ENCODE peak calls at places on chromosomes 13 and 19, in four cellular contexts. F is GM12892, O is HepG2, E is K562. H is an unnamed sample.

GRCh38 chr13:96075953-96076543 is 13.9 kb upstream of the HS6ST3 start:
- DNase-seq in O (peak; percentile 12), E (no peak), F (no peak), H (no peak)

GRCh38 chr13:98771838-98772611 is 19.6 kb upstream of the SLC15A1 start:
- DNase-seq in F (no peak), O (no peak), E (no peak), H (no peak)

GRCh38 chr13:49669735-49670309 is 21.5 kb downstream of the EBPL start:
- DNase-seq in O (peak; percentile 60), E (peak; percentile 57), F (no peak), H (no peak)

GRCh38 chr19:41219924-41220567 is 1.0 kb downstream of the AXL start:
- DNase-seq in F (no peak), O (no peak), E (peak; percentile 68), H (no peak)

GRCh38 chr13:75489502-75490263 is 7.7 kb upstream of the TBC1D4 start:
- DNase-seq in E (no peak), O (peak; percentile 46), F (no peak), H (no peak)

GRCh38 chr19:17289489-17289888 is 7.8 kb downstream of the ANKLE1 start:
- DNase-seq in F (peak; percentile 88), E (peak; percentile 96), O (no peak), H (peak; percentile 77)

GRCh38 chr19:46000497-46001246 is 5.4 kb downstream of the CCDC61 start:
- DNase-seq in E (peak; percentile 85), O (no peak), F (peak; percentile 90), H (peak; percentile 90)

GRCh38 chr13:101893021-101893420 is 440.5 kb downstream of the ITGBL1 start:
- DNase-seq in O (no peak), E (no peak), F (no peak), H (no peak)

GRCh38 chr13:111281751-111282311 is 38.6 kb upstream of the TEX29 start:
- DNase-seq in O (no peak), E (no peak), F (no peak), H (no peak)

GRCh38 chr13:25608181-25608580 is 236.4 kb downstream of the ATP8A2 start:
- DNase-seq in F (no peak), O (no peak), E (no peak), H (no peak)

GRCh38 chr19:2867025-2867991 is at the start of gene ZNF556:
- DNase-seq in O (peak; percentile 100), E (peak; percentile 77), F (peak; percentile 20), H (no peak)

GRCh38 chr13:113291129-113291528 is 5.9 kb upstream of the LAMP1 start:
- DNase-seq in F (no peak), O (no peak), E (no peak), H (no peak)

GRCh38 chr19:35167251-35168119 is 12.9 kb downstream of the FXYD5 start:
- DNase-seq in O (no peak), F (no peak), E (peak; percentile 18), H (no peak)

GRCh38 chr19:8302357-8302691 is 5.8 kb downstream of the CD320 start:
- DNase-seq in E (peak; percentile 11), F (no peak), O (no peak), H (no peak)

GRCh38 chr19:11927227-11927626 is 2.3 kb downstream of the ZNF700 start:
- DNase-seq in F (no peak), O (no peak), E (no peak), H (no peak)

GRCh38 chr19:11921852-11922495 is 2.9 kb upstream of the ZNF700 start:
- DNase-seq in E (no peak), O (no peak), F (no peak), H (no peak)

DNA sequence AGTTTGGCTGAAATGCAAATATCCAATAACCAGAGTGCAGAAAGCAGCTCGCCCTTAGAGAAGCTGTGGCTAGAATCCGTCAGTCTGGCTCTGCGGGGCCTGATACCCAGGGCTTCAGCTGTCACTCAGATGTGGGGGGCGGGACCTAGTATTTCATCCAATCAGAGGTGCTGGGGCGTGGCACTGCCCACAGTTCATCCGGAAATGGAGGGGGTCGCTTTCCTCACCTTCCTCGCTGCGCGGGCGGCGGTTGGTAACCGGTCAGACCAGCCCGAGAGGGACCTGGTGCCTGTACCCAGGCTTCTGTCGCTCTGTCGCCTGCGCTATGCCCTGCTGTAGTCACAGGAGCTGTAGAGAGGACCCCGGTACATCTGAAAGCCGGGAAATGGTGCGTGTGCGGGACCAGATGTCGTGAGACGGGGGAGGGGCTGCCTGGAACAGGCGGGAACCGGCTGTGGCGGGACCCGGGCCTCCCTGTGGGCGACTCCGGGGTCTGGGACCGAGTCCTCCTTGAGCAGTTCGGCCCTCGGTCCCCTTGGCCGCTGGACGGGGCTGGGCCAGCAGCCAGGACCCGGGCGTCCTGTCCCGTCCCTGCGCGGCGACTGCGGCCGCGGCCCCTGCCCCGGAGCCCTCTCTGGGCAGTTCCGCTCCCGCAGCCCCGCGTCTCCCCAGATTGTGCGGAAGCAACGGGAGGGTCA is at the start of gene ZNF700:
- DNase-seq in E (peak; percentile 94), F (peak; percentile 71), O (peak; percentile 93), H (peak; percentile 73)
- TF ChIP-seq POLR2A in E (peak; percentile 97), F (peak; percentile 91), O (peak; percentile 84), H (peak; percentile 89)

DNA sequence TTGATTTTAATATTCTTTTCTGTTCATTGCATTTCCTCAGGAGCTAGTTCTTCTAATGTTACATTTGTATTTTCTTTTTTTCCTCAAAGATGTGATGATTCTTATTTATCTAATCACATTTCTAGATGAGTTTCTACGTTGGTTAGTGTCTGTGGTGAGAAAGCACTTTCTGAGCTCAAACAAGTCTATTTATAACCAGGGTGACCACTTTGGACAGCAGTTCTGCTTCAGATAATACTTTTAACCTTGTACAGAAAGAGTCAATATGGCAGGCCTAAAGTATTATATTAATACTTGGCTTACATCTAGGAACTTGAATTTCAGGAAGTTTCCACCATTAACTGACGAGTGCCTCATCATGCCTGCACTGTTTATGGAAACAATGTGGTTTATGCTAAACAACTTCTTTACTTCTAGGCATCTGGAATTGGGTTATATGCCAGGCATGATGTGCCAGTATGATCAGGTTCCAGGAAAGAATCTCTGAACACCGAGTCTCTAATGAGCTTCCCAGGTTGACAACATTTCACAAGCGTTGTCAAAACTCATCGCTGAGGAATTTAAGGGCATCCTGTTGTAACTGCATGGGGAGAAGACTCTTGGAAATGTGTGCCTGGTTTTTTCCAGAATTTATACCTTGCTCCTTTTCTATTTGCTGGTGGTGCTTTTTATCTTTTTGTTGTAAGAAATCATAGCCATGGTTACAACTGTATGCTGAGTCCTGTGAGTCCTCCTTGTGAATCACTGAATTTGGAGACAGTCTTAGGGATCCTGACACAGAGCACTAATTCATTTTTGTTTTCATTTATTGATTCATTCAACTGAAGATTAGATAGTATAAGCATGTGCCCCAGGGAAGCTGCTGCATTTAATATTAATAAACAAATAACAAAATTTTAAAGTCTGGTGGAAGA is 344.4 kb upstream of the PCDH9 start:
- DNase-seq in O (no peak), E (no peak), F (no peak), H (no peak)
- TF ChIP-seq TAF1 in O (no peak), E (no peak), F (no peak), H (no peak)

GRCh38 chr19:39446365-39447084 is 1.1 kb downstream of the SUPT5H start:
- DNase-seq in O (no peak), F (no peak), E (no peak), H (no peak)

GRCh38 chr19:39449116-39449797 is 3.9 kb downstream of the SUPT5H start:
- DNase-seq in F (no peak), E (no peak), O (no peak), H (no peak)

GRCh38 chr19:39444598-39445257 is 654 bp upstream of the SUPT5H start:
- DNase-seq in E (no peak), F (no peak), O (no peak), H (no peak)

GRCh38 chr19:39448271-39448670 is 2.9 kb downstream of the SUPT5H start:
- DNase-seq in O (no peak), F (peak; percentile 48), E (no peak), H (no peak)

DNA sequence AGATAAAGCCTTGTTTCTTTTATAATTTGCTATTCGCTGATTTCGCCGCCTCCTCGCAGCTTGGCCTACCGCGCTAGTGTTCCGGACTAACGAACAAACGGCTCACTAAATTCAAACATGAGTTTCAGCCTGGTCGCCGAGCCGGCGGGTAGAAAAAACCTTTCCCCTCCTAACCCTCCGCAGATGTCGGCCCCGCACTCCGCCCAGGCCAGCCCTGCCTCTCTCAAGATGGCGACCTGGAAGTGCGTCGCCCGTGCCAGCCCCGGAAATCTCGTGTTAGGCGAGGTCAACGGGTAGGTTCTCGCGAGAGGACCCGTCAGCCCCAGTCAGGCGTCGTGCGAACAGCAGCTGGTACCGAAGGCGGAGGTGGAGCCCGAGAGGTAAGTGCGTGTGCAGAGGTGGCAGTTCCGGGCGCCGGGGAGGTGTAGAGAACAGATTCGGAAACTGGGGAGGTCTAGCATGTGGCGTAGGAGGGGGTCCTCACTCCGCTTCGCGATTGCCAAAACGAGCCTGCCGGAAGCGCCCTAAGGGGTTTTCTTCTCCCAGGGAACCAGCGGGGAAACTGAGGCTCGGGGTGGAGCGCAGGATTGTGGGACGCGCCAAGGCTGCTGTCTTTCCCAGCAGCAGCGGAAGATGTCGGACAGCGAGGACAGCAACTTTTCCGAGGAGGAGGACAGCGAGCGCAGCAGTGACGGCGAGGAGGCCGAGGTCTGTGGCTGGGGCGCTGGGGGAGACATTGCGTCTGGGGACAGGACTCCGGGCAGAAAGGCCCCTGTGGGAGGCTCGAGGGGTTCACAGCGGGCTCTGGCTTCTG is at the start of gene SUPT5H:
- DNase-seq in F (peak; percentile 97), E (peak; percentile 95), O (peak; percentile 95), H (peak; percentile 95)
- TF ChIP-seq POLR2A in F (peak; percentile 91), E (peak; percentile 88), O (peak; percentile 92), H (peak; percentile 94)

GRCh38 chr13:35500071-35500595 is 23.6 kb upstream of the MAB21L1 start:
- DNase-seq in O (no peak), E (no peak), F (no peak), H (no peak)
- TF ChIP-seq TAF1 in O (no peak), E (no peak), F (no peak), H (no peak)

GRCh38 chr13:46178821-46179220 is 3.2 kb downstream of the LCP1 start:
- DNase-seq in F (no peak), E (no peak), O (no peak), H (no peak)

GRCh38 chr13:46178143-46178542 is 3.8 kb downstream of the LCP1 start:
- DNase-seq in F (no peak), E (no peak), O (no peak), H (no peak)

GRCh38 chr13:46179576-46180368 is 2.2 kb downstream of the LCP1 start:
- DNase-seq in O (no peak), E (peak; percentile 44), F (no peak), H (no peak)

GRCh38 chr13:46173656-46174055 is 8.3 kb downstream of the LCP1 start:
- DNase-seq in F (no peak), E (no peak), O (no peak), H (no peak)

GRCh38 chr13:46176756-46177155 is 5.2 kb downstream of the LCP1 start:
- DNase-seq in F (no peak), E (no peak), O (no peak), H (no peak)
- TF ChIP-seq POLR2A in F (peak; percentile 67), E (peak; percentile 46), O (no peak), H (peak; percentile 53)

GRCh38 chr13:23081901-23082300 is 98.9 kb upstream of the SGCG start:
- DNase-seq in E (no peak), O (no peak), F (no peak), H (no peak)

GRCh38 chr13:23086951-23087350 is 93.8 kb upstream of the SGCG start:
- DNase-seq in E (no peak), F (no peak), O (no peak), H (no peak)

DNA sequence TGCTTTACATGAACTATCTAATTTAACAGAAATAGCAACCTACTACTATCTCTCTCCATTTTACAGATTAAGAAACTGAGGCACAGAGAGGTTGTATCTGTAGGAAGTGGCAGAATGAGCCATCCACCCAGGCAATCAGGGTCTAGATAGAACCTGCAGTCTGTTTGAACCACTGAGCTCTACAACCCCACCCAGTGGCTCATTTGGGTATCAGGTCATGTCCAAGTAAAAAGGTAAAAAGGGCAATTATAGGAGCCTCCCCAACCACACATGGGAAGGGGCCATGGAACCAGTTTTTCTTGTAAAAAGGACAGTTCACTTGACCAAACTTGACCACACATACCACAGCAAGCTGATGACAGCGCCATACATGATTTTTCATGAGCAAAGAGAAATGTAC is 92.9 kb upstream of the SGCG start:
- DNase-seq in O (peak; percentile 23), F (no peak), E (peak; percentile 13), H (peak; percentile 28)
- TF ChIP-seq TAF1 in O (no peak), F (no peak), E (no peak), H (no peak)

H was measured in GM12891.